ENCODE peak calls at places on chromosomes 12 and 14, in ten cellular contexts. W is COLO829, E is PC-3, S is Caco-2, N is neural crest cell, O is GM12892, Q is GM06990, X is GM19239, B is nucleus accumbens, R is Calu3. U is an unnamed sample.

GRCh38 chr12:52171950-52172512 is 19.8 kb downstream of the KRT80 start:
- DNase-seq in W (no peak), E (peak), S (peak), N (peak), O (no peak), Q (no peak), X (no peak), B (no peak), R (peak), U (no peak)

GRCh38 chr14:68621400-68622365 is 171.2 kb downstream of the ZFP36L1 start:
- DNase-seq in W (no peak), E (no peak), S (no peak), N (no peak), O (no peak), Q (no peak), X (no peak), B (no peak), R (no peak), U (no peak)

GRCh38 chr14:94690486-94690885 is 78.3 kb downstream of the SERPINA3 start:
- DNase-seq in W (no peak), E (no peak), S (no peak), N (no peak), O (no peak), Q (no peak), X (no peak), B (no peak), R (no peak), U (no peak)

GRCh38 chr12:96047621-96048211 is 12.3 kb upstream of the LTA4H start:
- DNase-seq in W (no peak), E (peak), S (no peak), N (no peak), O (no peak), Q (no peak), X (no peak), B (no peak), R (peak), U (no peak)

GRCh38 chr12:48527891-48528670 is 2.6 kb downstream of the OR8S1 start:
- DNase-seq in W (no peak), E (no peak), S (no peak), N (no peak), O (no peak), Q (no peak), X (no peak), B (no peak), R (no peak), U (no peak)

GRCh38 chr12:22262309-22262708 is 72.2 kb downstream of the ST8SIA1 start:
- DNase-seq in W (peak), E (no peak), S (no peak), N (peak), O (no peak), Q (no peak), X (no peak), B (no peak), R (no peak), U (no peak)

GRCh38 chr12:112191201-112191600 is 65.8 kb downstream of the TRAFD1 start:
- DNase-seq in W (no peak), E (no peak), S (no peak), N (no peak), O (no peak), Q (no peak), X (no peak), B (no peak), R (no peak), U (no peak)

GRCh38 chr12:43113153-43113552 is 438.9 kb downstream of the ADAMTS20 start:
- DNase-seq in W (no peak), E (no peak), S (no peak), N (no peak), O (no peak), Q (no peak), X (no peak), B (no peak), R (no peak), U (no peak)

GRCh38 chr12:62631531-62632520 is 165.2 kb downstream of the MON2 start:
- DNase-seq in W (no peak), E (no peak), S (no peak), N (peak), O (peak), Q (peak), X (peak), B (peak), R (peak), U (no peak)